ENCODE peak calls at places on chromosomes 13 and 19, in ten cellular contexts. One of them, this sample, is unnamed.

GRCh38 chr19:10430505-10431253 is 10.3 kb downstream of the PDE4A start:
- DNase-seq in mammary epithelial cell: no peak
- DNase-seq in A549: no peak
- DNase-seq in spleen: peak; percentile 85
- DNase-seq in trophoblast cell: no peak
- DNase-seq in neural progenitor cell: peak; percentile 44
- DNase-seq in IMR-90: peak; percentile 37
- DNase-seq in fibroblast of lung: peak; percentile 45
- DNase-seq in naive thymus-derived CD4-positive, alpha-beta T cell: no peak
- DNase-seq in AG04450: no peak
- DNase-seq in this sample: no peak

GRCh38 chr13:96991072-96991471 is 3.2 kb downstream of the OXGR1 start:
- DNase-seq in naive thymus-derived CD4-positive, alpha-beta T cell: no peak
- DNase-seq in spleen: no peak
- DNase-seq in trophoblast cell: no peak
- DNase-seq in A549: no peak
- DNase-seq in IMR-90: no peak
- DNase-seq in AG04450: no peak
- DNase-seq in mammary epithelial cell: no peak
- DNase-seq in fibroblast of lung: no peak
- DNase-seq in neural progenitor cell: no peak
- DNase-seq in this sample: no peak

GRCh38 chr19:57615346-57615745 is 1.3 kb downstream of the ZNF134 start:
- DNase-seq in fibroblast of lung: no peak
- DNase-seq in A549: no peak
- DNase-seq in IMR-90: no peak
- DNase-seq in neural progenitor cell: no peak
- DNase-seq in spleen: no peak
- DNase-seq in AG04450: no peak
- DNase-seq in naive thymus-derived CD4-positive, alpha-beta T cell: no peak
- DNase-seq in trophoblast cell: no peak
- DNase-seq in mammary epithelial cell: peak; percentile 2
- DNase-seq in this sample: no peak

GRCh38 chr13:63287926-63288325 is 1872.3 kb upstream of the PCDH20 start:
- DNase-seq in trophoblast cell: no peak
- DNase-seq in AG04450: no peak
- DNase-seq in mammary epithelial cell: no peak
- DNase-seq in fibroblast of lung: peak; percentile 30
- DNase-seq in naive thymus-derived CD4-positive, alpha-beta T cell: no peak
- DNase-seq in spleen: no peak
- DNase-seq in neural progenitor cell: no peak
- DNase-seq in A549: no peak
- DNase-seq in IMR-90: no peak
- DNase-seq in this sample: no peak

GRCh38 chr13:112776971-112777370 is 87.1 kb downstream of the ATP11A start:
- DNase-seq in fibroblast of lung: no peak
- DNase-seq in trophoblast cell: no peak
- DNase-seq in naive thymus-derived CD4-positive, alpha-beta T cell: no peak
- DNase-seq in neural progenitor cell: no peak
- DNase-seq in IMR-90: no peak
- DNase-seq in AG04450: no peak
- DNase-seq in mammary epithelial cell: no peak
- DNase-seq in A549: no peak
- DNase-seq in spleen: no peak
- DNase-seq in this sample: no peak

GRCh38 chr19:13850910-13851753 is 25.8 kb upstream of the NANOS3 start:
- DNase-seq in IMR-90: peak; percentile 94
- DNase-seq in neural progenitor cell: no peak
- DNase-seq in fibroblast of lung: peak; percentile 96
- DNase-seq in mammary epithelial cell: peak; percentile 95
- DNase-seq in A549: no peak
- DNase-seq in trophoblast cell: peak; percentile 91
- DNase-seq in AG04450: peak; percentile 88
- DNase-seq in naive thymus-derived CD4-positive, alpha-beta T cell: no peak
- DNase-seq in spleen: peak; percentile 81
- DNase-seq in this sample: peak; percentile 58

GRCh38 chr19:1848399-1849131 is at the start of gene REXO1:
- DNase-seq in fibroblast of lung: peak; percentile 87
- DNase-seq in neural progenitor cell: peak; percentile 95
- DNase-seq in IMR-90: peak; percentile 87
- DNase-seq in spleen: peak; percentile 97
- DNase-seq in mammary epithelial cell: peak; percentile 94
- DNase-seq in trophoblast cell: peak; percentile 98
- DNase-seq in A549: peak; percentile 52
- DNase-seq in AG04450: peak; percentile 81
- DNase-seq in naive thymus-derived CD4-positive, alpha-beta T cell: peak; percentile 99
- DNase-seq in this sample: peak; percentile 95

GRCh38 chr13:113668491-113668971 is 1.5 kb downstream of the GRK1 start:
- DNase-seq in trophoblast cell: no peak
- DNase-seq in A549: no peak
- DNase-seq in spleen: peak; percentile 58
- DNase-seq in fibroblast of lung: no peak
- DNase-seq in mammary epithelial cell: no peak
- DNase-seq in IMR-90: no peak
- DNase-seq in AG04450: no peak
- DNase-seq in neural progenitor cell: no peak
- DNase-seq in naive thymus-derived CD4-positive, alpha-beta T cell: no peak
- DNase-seq in this sample: no peak

GRCh38 chr13:33554919-33555791 is 262.8 kb upstream of the RFC3 start:
- DNase-seq in spleen: no peak
- DNase-seq in fibroblast of lung: no peak
- DNase-seq in IMR-90: no peak
- DNase-seq in neural progenitor cell: peak; percentile 14
- DNase-seq in A549: no peak
- DNase-seq in trophoblast cell: no peak
- DNase-seq in mammary epithelial cell: no peak
- DNase-seq in naive thymus-derived CD4-positive, alpha-beta T cell: no peak
- DNase-seq in AG04450: peak; percentile 18
- DNase-seq in this sample: no peak

GRCh38 chr19:30564551-30565011 is 192.4 kb downstream of the ZNF536 start:
- DNase-seq in A549: no peak
- DNase-seq in IMR-90: no peak
- DNase-seq in mammary epithelial cell: no peak
- DNase-seq in trophoblast cell: no peak
- DNase-seq in neural progenitor cell: no peak
- DNase-seq in fibroblast of lung: no peak
- DNase-seq in naive thymus-derived CD4-positive, alpha-beta T cell: no peak
- DNase-seq in AG04450: no peak
- DNase-seq in spleen: no peak
- DNase-seq in this sample: no peak

GRCh38 chr13:30857636-30858035 is 48.4 kb upstream of the MEDAG start:
- DNase-seq in fibroblast of lung: peak; percentile 67
- DNase-seq in IMR-90: no peak
- DNase-seq in A549: no peak
- DNase-seq in mammary epithelial cell: no peak
- DNase-seq in naive thymus-derived CD4-positive, alpha-beta T cell: no peak
- DNase-seq in trophoblast cell: no peak
- DNase-seq in spleen: no peak
- DNase-seq in AG04450: no peak
- DNase-seq in neural progenitor cell: no peak
- DNase-seq in this sample: no peak

GRCh38 chr13:30857018-30857417 is 49.1 kb upstream of the MEDAG start:
- DNase-seq in spleen: no peak
- DNase-seq in fibroblast of lung: no peak
- DNase-seq in mammary epithelial cell: no peak
- DNase-seq in neural progenitor cell: no peak
- DNase-seq in A549: no peak
- DNase-seq in trophoblast cell: no peak
- DNase-seq in naive thymus-derived CD4-positive, alpha-beta T cell: no peak
- DNase-seq in AG04450: no peak
- DNase-seq in IMR-90: no peak
- DNase-seq in this sample: no peak

GRCh38 chr13:30861163-30861562 is 44.9 kb upstream of the MEDAG start:
- DNase-seq in spleen: no peak
- DNase-seq in AG04450: no peak
- DNase-seq in trophoblast cell: no peak
- DNase-seq in A549: no peak
- DNase-seq in naive thymus-derived CD4-positive, alpha-beta T cell: no peak
- DNase-seq in neural progenitor cell: no peak
- DNase-seq in mammary epithelial cell: no peak
- DNase-seq in IMR-90: no peak
- DNase-seq in fibroblast of lung: no peak
- DNase-seq in this sample: no peak

GRCh38 chr13:30861836-30862467 is 44.1 kb upstream of the MEDAG start:
- DNase-seq in AG04450: no peak
- DNase-seq in A549: no peak
- DNase-seq in mammary epithelial cell: no peak
- DNase-seq in trophoblast cell: no peak
- DNase-seq in neural progenitor cell: no peak
- DNase-seq in fibroblast of lung: no peak
- DNase-seq in IMR-90: no peak
- DNase-seq in naive thymus-derived CD4-positive, alpha-beta T cell: no peak
- DNase-seq in spleen: no peak
- DNase-seq in this sample: no peak

DNA sequence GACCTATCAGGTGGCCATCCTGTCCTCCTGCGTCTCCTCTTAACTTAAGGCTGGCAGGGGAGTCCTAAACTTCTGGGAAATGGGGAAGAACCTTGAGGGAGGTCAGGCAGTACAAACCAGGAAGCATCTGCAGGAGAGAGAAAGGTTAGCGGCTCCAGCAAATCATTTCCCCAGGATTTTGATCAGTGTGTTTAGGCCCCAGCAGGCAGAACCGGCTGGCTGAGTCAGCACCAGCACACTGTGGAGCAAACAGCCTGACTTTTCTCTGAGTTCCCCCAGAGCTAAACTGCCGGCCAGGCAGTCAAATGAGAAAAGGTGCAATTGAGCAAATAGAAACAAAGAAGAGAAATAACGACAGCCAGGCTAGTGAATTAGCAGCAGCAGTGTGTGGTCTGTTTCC is 46.7 kb upstream of the MEDAG start:
- DNase-seq in neural progenitor cell: peak; percentile 20
- DNase-seq in spleen: no peak
- DNase-seq in trophoblast cell: no peak
- DNase-seq in A549: no peak
- DNase-seq in mammary epithelial cell: no peak
- DNase-seq in fibroblast of lung: no peak
- DNase-seq in naive thymus-derived CD4-positive, alpha-beta T cell: no peak
- DNase-seq in IMR-90: no peak
- DNase-seq in AG04450: no peak
- DNase-seq in this sample: no peak
- H3K27ac ChIP-seq in neural progenitor cell: no peak overlapping the region
- H3K27ac ChIP-seq in spleen: no peak overlapping the region
- H3K27ac ChIP-seq in trophoblast cell: peak overlapping the region; percentile 95
- H3K27ac ChIP-seq in A549: no peak overlapping the region
- H3K27ac ChIP-seq in mammary epithelial cell: no peak overlapping the region
- H3K27ac ChIP-seq in fibroblast of lung: no peak overlapping the region
- H3K27ac ChIP-seq in naive thymus-derived CD4-positive, alpha-beta T cell: no peak overlapping the region
- H3K27ac ChIP-seq in IMR-90: no peak overlapping the region
- H3K27ac ChIP-seq in AG04450: no peak overlapping the region
- H3K27ac ChIP-seq in this sample: no peak overlapping the region

GRCh38 chr19:796692-797527 is at the start of gene PTBP1:
- DNase-seq in spleen: peak; percentile 100
- DNase-seq in mammary epithelial cell: peak; percentile 100
- DNase-seq in AG04450: peak; percentile 100
- DNase-seq in IMR-90: peak; percentile 100
- DNase-seq in neural progenitor cell: peak; percentile 100
- DNase-seq in fibroblast of lung: peak; percentile 100
- DNase-seq in naive thymus-derived CD4-positive, alpha-beta T cell: peak; percentile 100
- DNase-seq in A549: peak; percentile 86
- DNase-seq in trophoblast cell: peak; percentile 100
- DNase-seq in this sample: peak; percentile 99

GRCh38 chr19:797528-798414 is 519 bp downstream of the PTBP1 start:
- DNase-seq in naive thymus-derived CD4-positive, alpha-beta T cell: peak; percentile 90
- DNase-seq in trophoblast cell: peak; percentile 73
- DNase-seq in IMR-90: peak; percentile 85
- DNase-seq in AG04450: peak; percentile 66
- DNase-seq in neural progenitor cell: peak; percentile 96
- DNase-seq in spleen: peak; percentile 96
- DNase-seq in fibroblast of lung: peak; percentile 85
- DNase-seq in A549: peak; percentile 67
- DNase-seq in mammary epithelial cell: peak; percentile 90
- DNase-seq in this sample: peak; percentile 87

GRCh38 chr19:793775-794174 is 3.5 kb upstream of the PTBP1 start:
- DNase-seq in neural progenitor cell: no peak
- DNase-seq in mammary epithelial cell: no peak
- DNase-seq in naive thymus-derived CD4-positive, alpha-beta T cell: no peak
- DNase-seq in spleen: no peak
- DNase-seq in fibroblast of lung: no peak
- DNase-seq in trophoblast cell: no peak
- DNase-seq in AG04450: no peak
- DNase-seq in A549: no peak
- DNase-seq in IMR-90: no peak
- DNase-seq in this sample: no peak

GRCh38 chr19:794989-795658 is 2.1 kb upstream of the PTBP1 start:
- DNase-seq in A549: no peak
- DNase-seq in spleen: no peak
- DNase-seq in mammary epithelial cell: no peak
- DNase-seq in fibroblast of lung: no peak
- DNase-seq in trophoblast cell: no peak
- DNase-seq in naive thymus-derived CD4-positive, alpha-beta T cell: no peak
- DNase-seq in IMR-90: no peak
- DNase-seq in AG04450: no peak
- DNase-seq in neural progenitor cell: no peak
- DNase-seq in this sample: no peak

GRCh38 chr19:795691-796581 is 1.3 kb upstream of the PTBP1 start:
- DNase-seq in trophoblast cell: no peak
- DNase-seq in naive thymus-derived CD4-positive, alpha-beta T cell: no peak
- DNase-seq in IMR-90: no peak
- DNase-seq in spleen: peak; percentile 89
- DNase-seq in neural progenitor cell: no peak
- DNase-seq in fibroblast of lung: no peak
- DNase-seq in AG04450: no peak
- DNase-seq in mammary epithelial cell: no peak
- DNase-seq in A549: no peak
- DNase-seq in this sample: peak; percentile 49
- H3K27ac ChIP-seq in trophoblast cell: no peak overlapping the region
- H3K27ac ChIP-seq in naive thymus-derived CD4-positive, alpha-beta T cell: peak overlapping the region; percentile 71
- H3K27ac ChIP-seq in IMR-90: no peak overlapping the region
- H3K27ac ChIP-seq in spleen: peak overlapping the region; percentile 38
- H3K27ac ChIP-seq in neural progenitor cell: no peak overlapping the region
- H3K27ac ChIP-seq in fibroblast of lung: no peak overlapping the region
- H3K27ac ChIP-seq in AG04450: peak overlapping the region; percentile 65
- H3K27ac ChIP-seq in mammary epithelial cell: no peak overlapping the region
- H3K27ac ChIP-seq in A549: peak overlapping the region; percentile 97
- H3K27ac ChIP-seq in this sample: peak overlapping the region; percentile 68

DNA sequence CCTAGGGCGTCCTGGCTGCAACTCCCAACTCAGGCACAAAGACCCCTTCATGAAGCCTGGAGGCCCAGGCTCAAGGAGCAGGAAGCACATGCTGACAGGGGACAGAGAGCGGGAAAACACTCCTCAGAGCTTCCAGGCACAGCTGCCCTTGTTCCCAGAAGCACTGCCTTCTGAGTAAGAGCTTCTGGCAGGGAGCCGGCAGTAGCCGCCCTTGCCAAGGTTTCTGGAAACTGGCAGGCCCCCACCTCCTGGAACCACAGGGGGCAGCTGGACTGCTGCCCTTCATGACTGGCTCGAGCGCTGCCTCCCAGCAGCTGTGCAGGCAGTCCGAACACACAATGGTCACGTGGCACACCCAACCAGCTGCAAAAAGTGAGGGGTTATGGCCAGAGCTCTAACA is 33.6 kb upstream of the EPHX3 start:
- DNase-seq in fibroblast of lung: peak; percentile 96
- DNase-seq in AG04450: peak; percentile 96
- DNase-seq in spleen: peak; percentile 83
- DNase-seq in trophoblast cell: no peak
- DNase-seq in mammary epithelial cell: peak; percentile 48
- DNase-seq in naive thymus-derived CD4-positive, alpha-beta T cell: no peak
- DNase-seq in neural progenitor cell: no peak
- DNase-seq in IMR-90: peak; percentile 98
- DNase-seq in A549: no peak
- DNase-seq in this sample: no peak
- H3K27ac ChIP-seq in fibroblast of lung: peak overlapping the region; percentile 95
- H3K27ac ChIP-seq in AG04450: peak overlapping the region; percentile 63
- H3K27ac ChIP-seq in spleen: peak overlapping the region; percentile 30
- H3K27ac ChIP-seq in trophoblast cell: no peak overlapping the region
- H3K27ac ChIP-seq in mammary epithelial cell: no peak overlapping the region
- H3K27ac ChIP-seq in naive thymus-derived CD4-positive, alpha-beta T cell: no peak overlapping the region
- H3K27ac ChIP-seq in neural progenitor cell: no peak overlapping the region
- H3K27ac ChIP-seq in IMR-90: peak overlapping the region; percentile 48
- H3K27ac ChIP-seq in A549: peak overlapping the region; percentile 67
- H3K27ac ChIP-seq in this sample: no peak overlapping the region

GRCh38 chr19:3683405-3683865 is 16.8 kb downstream of the PIP5K1C start:
- DNase-seq in IMR-90: no peak
- DNase-seq in A549: no peak
- DNase-seq in naive thymus-derived CD4-positive, alpha-beta T cell: no peak
- DNase-seq in mammary epithelial cell: no peak
- DNase-seq in AG04450: no peak
- DNase-seq in fibroblast of lung: peak; percentile 84
- DNase-seq in neural progenitor cell: peak; percentile 26
- DNase-seq in trophoblast cell: peak; percentile 91
- DNase-seq in spleen: no peak
- DNase-seq in this sample: no peak
- H3K27ac ChIP-seq in IMR-90: no peak overlapping the region
- H3K27ac ChIP-seq in A549: no peak overlapping the region
- H3K27ac ChIP-seq in naive thymus-derived CD4-positive, alpha-beta T cell: no peak overlapping the region
- H3K27ac ChIP-seq in mammary epithelial cell: no peak overlapping the region
- H3K27ac ChIP-seq in AG04450: no peak overlapping the region
- H3K27ac ChIP-seq in fibroblast of lung: no peak overlapping the region
- H3K27ac ChIP-seq in neural progenitor cell: no peak overlapping the region
- H3K27ac ChIP-seq in trophoblast cell: peak overlapping the region; percentile 75
- H3K27ac ChIP-seq in spleen: no peak overlapping the region
- H3K27ac ChIP-seq in this sample: no peak overlapping the region

This sample was measured in CD8-positive, alpha-beta memory T cell.